ENCODE peak calls at places on chromosomes 12 and 14, in nine cellular contexts. One of them, this sample, is unnamed.

GRCh38 chr14:64112859-64113258 is 181.3 kb downstream of the ESR2 start:
- DNase-seq in endothelial cell of umbilical vein: no peak
- DNase-seq in neuronal stem cell: no peak
- DNase-seq in NCI-H1105 treated with DMSO at 0.1 percent for 48 hours: peak; percentile 26
- DNase-seq in tibial artery: no peak
- DNase-seq in dermis blood vessel endothelial cell: no peak
- DNase-seq in SJCRH30: no peak
- DNase-seq in nephron progenitor cell: no peak
- DNase-seq in WTC11: no peak
- DNase-seq in this sample: no peak

GRCh38 chr12:107091989-107092641 is 1.2 kb downstream of the CRY1 start:
- DNase-seq in endothelial cell of umbilical vein: peak; percentile 97
- DNase-seq in neuronal stem cell: peak; percentile 70
- DNase-seq in NCI-H1105 treated with DMSO at 0.1 percent for 48 hours: peak; percentile 86
- DNase-seq in tibial artery: no peak
- DNase-seq in dermis blood vessel endothelial cell: peak; percentile 97
- DNase-seq in SJCRH30: peak; percentile 44
- DNase-seq in nephron progenitor cell: peak; percentile 26
- DNase-seq in WTC11: no peak
- DNase-seq in this sample: peak; percentile 24

GRCh38 chr14:49464885-49465284 is 121.3 kb downstream of the RPS29 start:
- DNase-seq in endothelial cell of umbilical vein: no peak
- DNase-seq in neuronal stem cell: no peak
- DNase-seq in NCI-H1105 treated with DMSO at 0.1 percent for 48 hours: no peak
- DNase-seq in tibial artery: no peak
- DNase-seq in dermis blood vessel endothelial cell: no peak
- DNase-seq in SJCRH30: peak; percentile 4
- DNase-seq in nephron progenitor cell: peak; percentile 8
- DNase-seq in WTC11: peak; percentile 47
- DNase-seq in this sample: no peak

GRCh38 chr12:749871-750270 is 2.5 kb upstream of the WNK1 start:
- DNase-seq in endothelial cell of umbilical vein: no peak
- DNase-seq in neuronal stem cell: no peak
- DNase-seq in NCI-H1105 treated with DMSO at 0.1 percent for 48 hours: peak; percentile 14
- DNase-seq in tibial artery: no peak
- DNase-seq in dermis blood vessel endothelial cell: no peak
- DNase-seq in SJCRH30: no peak
- DNase-seq in nephron progenitor cell: no peak
- DNase-seq in WTC11: no peak
- DNase-seq in this sample: no peak

GRCh38 chr12:6853626-6854025 is 1.7 kb downstream of the USP5 start:
- DNase-seq in endothelial cell of umbilical vein: no peak
- DNase-seq in neuronal stem cell: no peak
- DNase-seq in NCI-H1105 treated with DMSO at 0.1 percent for 48 hours: no peak
- DNase-seq in tibial artery: no peak
- DNase-seq in dermis blood vessel endothelial cell: no peak
- DNase-seq in SJCRH30: no peak
- DNase-seq in nephron progenitor cell: no peak
- DNase-seq in WTC11: no peak
- DNase-seq in this sample: no peak

GRCh38 chr14:102183922-102184677 is 44.4 kb downstream of the WDR20 start:
- DNase-seq in endothelial cell of umbilical vein: no peak
- DNase-seq in neuronal stem cell: no peak
- DNase-seq in NCI-H1105 treated with DMSO at 0.1 percent for 48 hours: no peak
- DNase-seq in tibial artery: no peak
- DNase-seq in dermis blood vessel endothelial cell: no peak
- DNase-seq in SJCRH30: no peak
- DNase-seq in nephron progenitor cell: no peak
- DNase-seq in WTC11: no peak
- DNase-seq in this sample: no peak

GRCh38 chr14:70909788-70910614 is 2.7 kb downstream of the PCNX1 start:
- DNase-seq in endothelial cell of umbilical vein: peak; percentile 13
- DNase-seq in neuronal stem cell: no peak
- DNase-seq in NCI-H1105 treated with DMSO at 0.1 percent for 48 hours: no peak
- DNase-seq in tibial artery: no peak
- DNase-seq in dermis blood vessel endothelial cell: no peak
- DNase-seq in SJCRH30: no peak
- DNase-seq in nephron progenitor cell: no peak
- DNase-seq in WTC11: no peak
- DNase-seq in this sample: no peak

GRCh38 chr14:30445394-30445793 is 113.6 kb upstream of the G2E3 start:
- DNase-seq in endothelial cell of umbilical vein: no peak
- DNase-seq in neuronal stem cell: peak; percentile 8
- DNase-seq in NCI-H1105 treated with DMSO at 0.1 percent for 48 hours: no peak
- DNase-seq in tibial artery: no peak
- DNase-seq in dermis blood vessel endothelial cell: no peak
- DNase-seq in SJCRH30: no peak
- DNase-seq in nephron progenitor cell: no peak
- DNase-seq in WTC11: no peak
- DNase-seq in this sample: no peak